ENCODE peak calls at places on chromosomes 12 and 14, in eight cellular contexts. P is IMR-90, O is PC-9, Z is H9, L is body of pancreas, F is HepG2, K is DND-41, H is AG04450. V is an unnamed sample.

GRCh38 chr12:12941450-12942350 is 10.3 kb downstream of the GPRC5D start:
- DNase-seq in P (no peak), O (no peak), Z (no peak), L (no peak), F (no peak), K (no peak), H (no peak), V (no peak)

GRCh38 chr14:90940318-90940962 is 120.0 kb downstream of the RPS6KA5 start:
- DNase-seq in P (no peak), O (no peak), Z (no peak), L (no peak), F (no peak), K (no peak), H (no peak), V (no peak)

GRCh38 chr12:119247720-119248043 is 69.0 kb downstream of the HSPB8 start:
- DNase-seq in P (no peak), O (no peak), Z (no peak), L (no peak), F (no peak), K (no peak), H (no peak), V (no peak)

GRCh38 chr14:28406181-28406580 is 360.4 kb upstream of the FOXG1 start:
- DNase-seq in P (no peak), O (no peak), Z (no peak), L (no peak), F (no peak), K (no peak), H (no peak), V (no peak)

GRCh38 chr12:2876431-2877046 is 435 bp downstream of the FOXM1 start:
- DNase-seq in P (no peak), O (no peak), Z (no peak), L (no peak), F (no peak), K (peak), H (no peak), V (no peak)

GRCh38 chr12:92467886-92468285 is 234.9 kb upstream of the PLEKHG7 start:
- DNase-seq in P (peak), O (no peak), Z (no peak), L (no peak), F (no peak), K (no peak), H (no peak), V (no peak)

GRCh38 chr12:54032627-54033100 is at the start of gene HOXC5:
- DNase-seq in P (peak), O (peak), Z (peak), L (peak), F (peak), K (peak), H (no peak), V (no peak)

GRCh38 chr14:77024171-77024627 is 4.3 kb downstream of the IRF2BPL start:
- DNase-seq in P (peak), O (no peak), Z (peak), L (peak), F (peak), K (peak), H (no peak), V (no peak)

GRCh38 chr12:99680276-99680675 is 32.7 kb downstream of the GARIN6 start:
- DNase-seq in P (no peak), O (no peak), Z (no peak), L (no peak), F (no peak), K (no peak), H (no peak), V (no peak)

GRCh38 chr14:75249958-75250336 is 28.7 kb upstream of the FOS start:
- DNase-seq in P (no peak), O (no peak), Z (no peak), L (no peak), F (no peak), K (no peak), H (no peak), V (no peak)

GRCh38 chr14:36264107-36264506 is 56.3 kb downstream of the MBIP start:
- DNase-seq in P (no peak), O (no peak), Z (no peak), L (no peak), F (no peak), K (no peak), H (no peak), V (no peak)

GRCh38 chr12:100151769-100152168 is 9.1 kb upstream of the BLTP3B start:
- DNase-seq in P (no peak), O (no peak), Z (peak), L (no peak), F (no peak), K (no peak), H (no peak), V (no peak)

GRCh38 chr12:123050331-123050809 is 69.9 kb downstream of the ARL6IP4 start:
- DNase-seq in P (peak), O (no peak), Z (no peak), L (no peak), F (no peak), K (no peak), H (no peak), V (peak)

GRCh38 chr12:91205791-91206190 is 23.2 kb upstream of the DCN start:
- DNase-seq in P (no peak), O (no peak), Z (no peak), L (no peak), F (no peak), K (no peak), H (no peak), V (no peak)

GRCh38 chr12:114680498-114681148 is 3.4 kb downstream of the TBX3 start:
- DNase-seq in P (no peak), O (no peak), Z (no peak), L (no peak), F (no peak), K (no peak), H (no peak), V (no peak)

GRCh38 chr12:114679942-114680341 is 4.0 kb downstream of the TBX3 start:
- DNase-seq in P (no peak), O (no peak), Z (no peak), L (no peak), F (no peak), K (no peak), H (no peak), V (no peak)

GRCh38 chr12:114678718-114679117 is 5.3 kb downstream of the TBX3 start:
- DNase-seq in P (no peak), O (no peak), Z (no peak), L (no peak), F (no peak), K (no peak), H (no peak), V (no peak)

GRCh38 chr12:114678028-114678427 is 5.9 kb downstream of the TBX3 start:
- DNase-seq in P (no peak), O (no peak), Z (no peak), L (no peak), F (no peak), K (no peak), H (no peak), V (no peak)

DNA sequence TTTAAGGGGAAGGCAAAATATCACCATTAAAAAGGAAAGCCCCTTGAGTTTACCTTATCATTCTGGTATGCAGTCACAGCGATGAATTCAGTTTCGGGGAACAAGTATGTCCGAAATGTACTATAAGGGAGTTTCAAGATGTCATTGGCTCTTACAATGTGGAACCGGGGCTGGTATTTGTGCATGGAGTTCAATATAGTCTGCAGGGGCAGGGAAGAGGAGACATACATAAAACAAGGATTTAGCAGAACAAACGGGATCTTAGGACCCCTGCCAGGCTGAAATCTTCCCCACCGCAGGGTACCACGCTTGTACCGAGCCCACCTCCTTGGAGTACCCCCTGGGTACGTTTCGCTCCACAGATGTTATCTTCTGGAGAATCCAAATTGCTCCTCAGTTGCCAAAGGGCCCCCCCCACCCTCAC is 4.5 kb downstream of the TBX3 start:
- DNase-seq in P (peak), O (no peak), Z (peak), L (no peak), F (no peak), K (no peak), H (no peak), V (no peak)
- H3K27ac ChIP-seq in P (peak), O (no peak), Z (no peak), L (peak), F (peak), K (no peak), H (peak), V (peak)

GRCh38 chr14:99174920-99175319 is 97.1 kb downstream of the BCL11B start:
- DNase-seq in P (no peak), O (no peak), Z (no peak), L (no peak), F (no peak), K (peak), H (no peak), V (no peak)
- H3K27ac ChIP-seq in P (no peak), O (no peak), Z (no peak), L (no peak), F (no peak), K (no peak), H (no peak), V (no peak)

GRCh38 chr12:94261781-94262180 is 113.4 kb downstream of the PLXNC1 start:
- DNase-seq in P (no peak), O (no peak), Z (no peak), L (no peak), F (no peak), K (no peak), H (no peak), V (no peak)

GRCh38 chr12:94260017-94260416 is 111.6 kb downstream of the PLXNC1 start:
- DNase-seq in P (no peak), O (no peak), Z (no peak), L (no peak), F (no peak), K (no peak), H (no peak), V (no peak)

GRCh38 chr12:94262228-94263010 is 114.0 kb downstream of the PLXNC1 start:
- DNase-seq in P (peak), O (no peak), Z (no peak), L (peak), F (no peak), K (peak), H (peak), V (no peak)

GRCh38 chr12:94261119-94261518 is 112.7 kb downstream of the PLXNC1 start:
- DNase-seq in P (no peak), O (no peak), Z (peak), L (no peak), F (no peak), K (no peak), H (no peak), V (no peak)

GRCh38 chr12:94260717-94261116 is 112.3 kb downstream of the PLXNC1 start:
- DNase-seq in P (no peak), O (no peak), Z (no peak), L (no peak), F (no peak), K (no peak), H (no peak), V (no peak)
- H3K27ac ChIP-seq in P (no peak), O (no peak), Z (peak), L (no peak), F (no peak), K (no peak), H (no peak), V (no peak)

DNA sequence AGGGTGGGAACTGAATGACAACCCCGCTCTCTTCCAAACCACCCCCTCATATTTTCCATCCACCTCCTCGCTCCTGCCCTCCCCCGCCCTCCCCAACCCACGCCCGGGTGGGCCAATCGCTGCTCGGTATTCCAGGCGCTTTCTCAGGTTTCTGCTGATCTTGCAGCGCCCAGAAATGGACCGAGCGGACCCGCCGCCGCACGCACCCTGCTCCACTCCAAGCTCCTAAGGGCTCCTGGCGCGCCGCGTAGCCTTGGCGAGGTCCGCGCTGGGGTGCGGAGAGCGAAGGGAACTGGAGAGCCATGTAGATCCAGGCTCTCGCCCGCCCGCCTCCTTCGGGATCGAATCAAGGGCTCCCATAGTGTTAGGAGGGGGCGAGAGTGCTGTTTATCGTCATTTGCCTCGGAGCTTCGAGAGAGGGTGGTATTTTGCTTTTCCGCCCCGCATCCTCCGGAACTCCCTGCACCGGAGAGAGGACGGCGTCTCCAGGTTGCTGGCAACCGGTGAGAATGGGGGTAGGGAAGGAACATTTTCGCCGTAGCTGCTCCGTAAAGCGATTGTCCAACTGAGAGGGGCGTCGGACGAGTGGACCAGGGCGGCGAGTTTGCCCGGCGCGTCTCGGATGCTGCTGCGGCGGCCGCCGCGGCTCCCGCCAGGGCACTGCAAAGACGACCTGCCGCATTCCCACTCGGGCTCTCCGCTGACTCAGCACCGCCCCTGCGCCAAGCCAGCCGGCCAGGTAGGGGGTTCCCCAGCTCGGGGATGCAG is at the start of gene KCNA1:
- DNase-seq in P (no peak), O (no peak), Z (peak), L (no peak), F (no peak), K (no peak), H (no peak), V (no peak)
- H3K27ac ChIP-seq in P (no peak), O (no peak), Z (no peak), L (no peak), F (no peak), K (no peak), H (no peak), V (no peak)

DNA sequence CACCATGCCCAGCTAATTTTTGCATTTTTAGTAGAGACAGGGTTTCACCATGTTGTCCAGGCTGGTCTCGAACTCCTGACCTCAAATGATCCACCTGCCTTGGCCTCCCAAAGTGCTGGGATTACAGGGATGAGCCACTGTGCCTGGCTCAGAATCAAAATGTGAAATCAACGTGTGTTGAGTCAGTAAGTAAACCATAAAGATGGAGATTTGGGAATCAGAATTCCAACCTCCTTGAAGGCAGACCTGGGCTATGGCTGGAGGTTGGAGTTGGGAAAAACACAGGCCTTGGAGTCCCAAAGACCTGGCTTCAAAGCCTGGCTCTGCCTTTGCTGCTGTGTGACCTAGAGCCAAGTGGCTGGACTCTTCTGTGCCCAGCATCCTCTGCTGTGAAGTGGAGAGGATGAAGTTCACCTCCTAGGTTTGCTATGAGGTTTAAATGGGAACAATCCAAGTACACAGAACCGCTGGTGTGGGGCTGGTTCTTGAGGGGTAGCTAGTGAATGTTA is 10.2 kb downstream of the ALDH2 start:
- DNase-seq in P (peak), O (no peak), Z (no peak), L (no peak), F (no peak), K (no peak), H (no peak), V (no peak)
- H3K27ac ChIP-seq in P (peak), O (no peak), Z (no peak), L (peak), F (peak), K (no peak), H (no peak), V (no peak)

GRCh38 chr12:96383991-96384390 is 16.2 kb downstream of the CDK17 start:
- DNase-seq in P (no peak), O (no peak), Z (no peak), L (no peak), F (no peak), K (no peak), H (no peak), V (no peak)
- H3K27ac ChIP-seq in P (no peak), O (no peak), Z (no peak), L (no peak), F (no peak), K (no peak), H (no peak), V (no peak)

GRCh38 chr12:536751-537150 is 77.0 kb downstream of the B4GALNT3 start:
- DNase-seq in P (no peak), O (no peak), Z (no peak), L (no peak), F (no peak), K (no peak), H (no peak), V (no peak)

GRCh38 chr12:538731-539539 is 79.2 kb downstream of the B4GALNT3 start:
- DNase-seq in P (peak), O (peak), Z (no peak), L (peak), F (no peak), K (peak), H (no peak), V (peak)

GRCh38 chr12:539540-540310 is 80.0 kb downstream of the B4GALNT3 start:
- DNase-seq in P (no peak), O (no peak), Z (no peak), L (no peak), F (no peak), K (no peak), H (no peak), V (no peak)

GRCh38 chr12:535396-535795 is 75.7 kb downstream of the B4GALNT3 start:
- DNase-seq in P (no peak), O (no peak), Z (no peak), L (no peak), F (no peak), K (no peak), H (no peak), V (no peak)

DNA sequence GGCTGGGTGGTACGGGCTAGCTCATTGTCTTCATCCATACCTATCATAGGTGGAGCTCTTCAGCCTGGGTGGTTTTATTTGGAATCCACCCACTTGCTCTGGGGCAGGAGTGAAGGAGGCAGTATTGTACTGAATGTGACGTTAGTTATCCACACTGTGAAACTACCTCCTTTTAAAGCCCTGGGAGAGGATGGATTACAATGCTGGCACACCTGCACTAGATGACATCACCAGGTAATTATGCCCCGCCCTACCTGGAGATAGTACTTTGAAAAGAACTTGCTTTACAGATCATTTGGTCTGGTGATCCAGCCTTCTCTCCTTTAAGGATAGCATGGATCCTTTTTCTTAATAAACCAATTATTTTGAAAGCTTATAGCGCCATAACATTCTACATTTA is 78.0 kb downstream of the B4GALNT3 start:
- DNase-seq in P (no peak), O (peak), Z (no peak), L (peak), F (no peak), K (no peak), H (no peak), V (peak)
- H3K27ac ChIP-seq in P (no peak), O (peak), Z (no peak), L (peak), F (no peak), K (no peak), H (no peak), V (peak)

GRCh38 chr12:63991036-63991547 is 146.6 kb downstream of the SRGAP1 start:
- DNase-seq in P (peak), O (no peak), Z (no peak), L (no peak), F (no peak), K (no peak), H (no peak), V (no peak)

GRCh38 chr12:63997198-63997597 is 152.7 kb downstream of the SRGAP1 start:
- DNase-seq in P (no peak), O (no peak), Z (no peak), L (no peak), F (no peak), K (no peak), H (no peak), V (no peak)

GRCh38 chr12:64001439-64001838 is 156.9 kb downstream of the SRGAP1 start:
- DNase-seq in P (no peak), O (no peak), Z (no peak), L (no peak), F (no peak), K (no peak), H (no peak), V (no peak)

GRCh38 chr12:63994704-63995103 is 150.2 kb downstream of the SRGAP1 start:
- DNase-seq in P (peak), O (no peak), Z (no peak), L (no peak), F (no peak), K (no peak), H (no peak), V (no peak)

DNA sequence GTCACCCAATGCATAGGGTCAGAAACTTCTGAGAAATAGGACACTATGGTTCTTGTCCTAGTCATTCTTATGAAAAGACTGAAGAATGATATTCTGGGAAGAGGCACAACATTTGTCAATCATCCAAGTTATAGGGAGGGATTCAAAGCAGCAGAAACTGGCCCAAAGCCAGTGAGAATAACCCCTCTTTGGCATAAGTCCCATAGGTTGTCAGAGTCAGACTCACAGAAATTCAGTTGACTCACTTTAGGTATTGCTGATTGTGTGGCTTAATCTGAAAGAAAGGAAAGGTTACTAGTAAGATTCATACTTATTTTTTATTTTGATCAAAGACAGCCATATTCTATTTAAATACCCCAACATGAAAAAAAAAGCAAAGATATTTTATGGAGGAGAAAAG is 151.0 kb downstream of the SRGAP1 start:
- DNase-seq in P (no peak), O (no peak), Z (no peak), L (no peak), F (no peak), K (no peak), H (no peak), V (no peak)
- H3K27ac ChIP-seq in P (no peak), O (no peak), Z (no peak), L (no peak), F (no peak), K (no peak), H (no peak), V (peak)

V was measured in epithelial cell of prostate.